ENCODE peak calls at places on chromosome 20, in seven cellular contexts. One of them, this sample, is unnamed. For H4K20me1, the result is how much of the 10 kb centered on the place peaks cover.

GRCh38 chr20:49593441-49594142 is 25.7 kb upstream of the PTGIS start:
- DNase-seq in OCI-LY7: no peak
- DNase-seq in PC-3: peak
- DNase-seq in DND-41: peak
- DNase-seq in SK-N-SH: no peak
- DNase-seq in GM23338: no peak
- DNase-seq in HepG2: no peak
- DNase-seq in this sample: no peak

GRCh38 chr20:24584538-24585356 is 115.3 kb downstream of the SYNDIG1 start:
- DNase-seq in OCI-LY7: peak
- DNase-seq in HepG2: no peak
- DNase-seq in GM23338: no peak
- DNase-seq in SK-N-SH: no peak
- DNase-seq in DND-41: no peak
- DNase-seq in PC-3: peak
- DNase-seq in this sample: peak

GRCh38 chr20:53195882-53196610 is 223.9 kb downstream of the TSHZ2 start:
- DNase-seq in OCI-LY7: peak
- DNase-seq in SK-N-SH: no peak
- DNase-seq in GM23338: no peak
- DNase-seq in DND-41: no peak
- DNase-seq in HepG2: no peak
- DNase-seq in PC-3: no peak
- DNase-seq in this sample: peak

GRCh38 chr20:5862703-5863039 is 87.7 kb downstream of the TRMT6 start:
- DNase-seq in HepG2: no peak
- DNase-seq in SK-N-SH: no peak
- DNase-seq in PC-3: no peak
- DNase-seq in DND-41: no peak
- DNase-seq in OCI-LY7: no peak
- DNase-seq in GM23338: no peak
- DNase-seq in this sample: no peak

GRCh38 chr20:33679758-33680485 is 5.7 kb upstream of the NECAB3 start:
- DNase-seq in HepG2: no peak
- DNase-seq in GM23338: no peak
- DNase-seq in OCI-LY7: peak
- DNase-seq in PC-3: no peak
- DNase-seq in DND-41: no peak
- DNase-seq in SK-N-SH: no peak
- DNase-seq in this sample: peak

GRCh38 chr20:63977392-63978276 is 1.8 kb downstream of the SAMD10 start:
- DNase-seq in PC-3: peak
- DNase-seq in OCI-LY7: no peak
- DNase-seq in DND-41: no peak
- DNase-seq in SK-N-SH: no peak
- DNase-seq in GM23338: no peak
- DNase-seq in HepG2: peak
- DNase-seq in this sample: no peak

GRCh38 chr20:58179432-58180099 is 48.9 kb downstream of the ANKRD60 start:
- DNase-seq in PC-3: peak
- DNase-seq in SK-N-SH: peak
- DNase-seq in OCI-LY7: peak
- DNase-seq in HepG2: peak
- DNase-seq in DND-41: peak
- DNase-seq in GM23338: peak
- DNase-seq in this sample: peak

GRCh38 chr20:55253765-55254164 is 751.6 kb downstream of the CBLN4 start:
- DNase-seq in PC-3: no peak
- DNase-seq in HepG2: no peak
- DNase-seq in SK-N-SH: no peak
- DNase-seq in GM23338: no peak
- DNase-seq in OCI-LY7: no peak
- DNase-seq in DND-41: no peak
- DNase-seq in this sample: no peak

GRCh38 chr20:387520-387919 is 7.0 kb downstream of the TRIB3 start:
- DNase-seq in GM23338: no peak
- DNase-seq in SK-N-SH: no peak
- DNase-seq in DND-41: no peak
- DNase-seq in PC-3: no peak
- DNase-seq in HepG2: no peak
- DNase-seq in OCI-LY7: no peak
- DNase-seq in this sample: no peak

GRCh38 chr20:389220-389619 is 8.7 kb downstream of the TRIB3 start:
- DNase-seq in DND-41: no peak
- DNase-seq in OCI-LY7: no peak
- DNase-seq in GM23338: no peak
- DNase-seq in SK-N-SH: no peak
- DNase-seq in PC-3: no peak
- DNase-seq in HepG2: no peak
- DNase-seq in this sample: no peak

GRCh38 chr20:385448-385847 is 4.9 kb downstream of the TRIB3 start:
- DNase-seq in PC-3: no peak
- DNase-seq in HepG2: no peak
- DNase-seq in DND-41: no peak
- DNase-seq in OCI-LY7: no peak
- DNase-seq in GM23338: no peak
- DNase-seq in SK-N-SH: no peak
- DNase-seq in this sample: no peak

GRCh38 chr20:391041-391711 is 10.6 kb downstream of the TRIB3 start:
- DNase-seq in DND-41: no peak
- DNase-seq in GM23338: no peak
- DNase-seq in PC-3: no peak
- DNase-seq in SK-N-SH: no peak
- DNase-seq in OCI-LY7: no peak
- DNase-seq in HepG2: no peak
- DNase-seq in this sample: no peak

DNA sequence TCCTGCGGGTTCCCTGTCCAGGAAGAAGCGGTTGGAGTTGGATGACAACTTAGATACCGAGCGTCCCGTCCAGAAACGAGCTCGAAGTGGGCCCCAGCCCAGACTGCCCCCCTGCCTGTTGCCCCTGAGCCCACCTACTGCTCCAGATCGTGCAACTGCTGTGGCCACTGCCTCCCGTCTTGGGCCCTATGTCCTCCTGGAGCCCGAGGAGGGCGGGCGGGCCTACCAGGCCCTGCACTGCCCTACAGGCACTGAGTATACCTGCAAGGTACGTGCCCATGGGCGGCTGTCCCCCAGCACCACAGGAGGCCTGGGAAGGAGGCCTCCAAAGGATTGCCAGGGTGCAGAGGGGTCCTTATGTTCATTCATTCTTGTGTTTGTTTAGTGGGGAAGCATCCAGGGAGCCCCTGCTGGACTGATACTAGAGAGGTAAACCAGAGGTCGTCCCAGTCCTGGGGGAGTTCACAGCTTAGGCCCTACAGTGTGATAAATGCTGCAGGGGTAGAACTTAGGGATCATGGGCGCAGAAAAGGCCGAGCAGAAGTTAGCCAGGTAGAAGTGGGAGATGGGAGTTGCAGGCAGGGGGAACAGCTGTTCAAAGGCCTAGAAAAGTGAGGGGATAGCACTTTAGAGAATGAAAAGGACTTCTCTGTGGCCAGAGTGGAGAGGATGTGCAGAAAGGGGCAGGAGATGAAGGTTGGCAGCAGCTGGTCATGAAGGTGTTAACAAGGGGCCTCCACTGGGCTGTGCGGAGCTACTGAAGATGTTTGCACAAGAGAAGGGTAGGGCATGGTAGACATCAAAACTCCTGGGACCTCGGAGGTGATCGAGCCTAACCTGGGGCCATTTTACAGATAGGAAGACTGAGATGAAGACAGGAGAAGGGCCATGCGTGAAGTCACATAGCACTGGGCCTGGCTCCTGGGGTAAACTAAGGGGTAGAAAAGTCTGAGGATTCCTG is 7.8 kb downstream of the TRIB3 start:
- DNase-seq in SK-N-SH: no peak
- DNase-seq in GM23338: no peak
- DNase-seq in PC-3: no peak
- DNase-seq in HepG2: no peak
- DNase-seq in DND-41: no peak
- DNase-seq in OCI-LY7: no peak
- DNase-seq in this sample: no peak
- H4K20me1 ChIP-seq in SK-N-SH: under half
- H4K20me1 ChIP-seq in GM23338: under half
- H4K20me1 ChIP-seq in PC-3: under half
- H4K20me1 ChIP-seq in HepG2: under half
- H4K20me1 ChIP-seq in DND-41: under half
- H4K20me1 ChIP-seq in OCI-LY7: under half
- H4K20me1 ChIP-seq in this sample: under half

DNA sequence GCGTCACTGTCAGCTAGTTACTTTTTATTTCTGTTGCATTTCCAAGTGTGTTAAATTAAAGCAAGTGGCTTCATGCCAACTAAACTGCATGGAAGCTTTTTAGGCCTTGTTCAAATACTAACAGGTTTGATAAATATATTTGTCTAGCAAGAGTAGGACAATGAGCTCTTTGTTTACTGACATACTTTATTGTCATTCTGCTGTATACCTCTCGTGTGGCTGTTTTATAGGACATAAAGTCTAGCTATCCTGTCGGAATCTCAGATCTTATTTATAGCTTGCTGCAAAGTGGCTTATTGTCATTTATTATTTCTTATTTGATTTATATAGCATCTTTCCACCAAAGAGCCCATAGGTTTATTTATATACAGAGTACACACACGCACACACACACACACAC is 711.1 kb downstream of the KIF16B start:
- DNase-seq in PC-3: peak
- DNase-seq in DND-41: no peak
- DNase-seq in GM23338: no peak
- DNase-seq in SK-N-SH: no peak
- DNase-seq in OCI-LY7: no peak
- DNase-seq in HepG2: no peak
- DNase-seq in this sample: no peak
- H2AFZ ChIP-seq in PC-3: no peak
- H2AFZ ChIP-seq in DND-41: no peak
- H2AFZ ChIP-seq in GM23338: no peak
- H2AFZ ChIP-seq in SK-N-SH: no peak
- H2AFZ ChIP-seq in OCI-LY7: peak
- H2AFZ ChIP-seq in HepG2: no peak
- H2AFZ ChIP-seq in this sample: no peak

DNA sequence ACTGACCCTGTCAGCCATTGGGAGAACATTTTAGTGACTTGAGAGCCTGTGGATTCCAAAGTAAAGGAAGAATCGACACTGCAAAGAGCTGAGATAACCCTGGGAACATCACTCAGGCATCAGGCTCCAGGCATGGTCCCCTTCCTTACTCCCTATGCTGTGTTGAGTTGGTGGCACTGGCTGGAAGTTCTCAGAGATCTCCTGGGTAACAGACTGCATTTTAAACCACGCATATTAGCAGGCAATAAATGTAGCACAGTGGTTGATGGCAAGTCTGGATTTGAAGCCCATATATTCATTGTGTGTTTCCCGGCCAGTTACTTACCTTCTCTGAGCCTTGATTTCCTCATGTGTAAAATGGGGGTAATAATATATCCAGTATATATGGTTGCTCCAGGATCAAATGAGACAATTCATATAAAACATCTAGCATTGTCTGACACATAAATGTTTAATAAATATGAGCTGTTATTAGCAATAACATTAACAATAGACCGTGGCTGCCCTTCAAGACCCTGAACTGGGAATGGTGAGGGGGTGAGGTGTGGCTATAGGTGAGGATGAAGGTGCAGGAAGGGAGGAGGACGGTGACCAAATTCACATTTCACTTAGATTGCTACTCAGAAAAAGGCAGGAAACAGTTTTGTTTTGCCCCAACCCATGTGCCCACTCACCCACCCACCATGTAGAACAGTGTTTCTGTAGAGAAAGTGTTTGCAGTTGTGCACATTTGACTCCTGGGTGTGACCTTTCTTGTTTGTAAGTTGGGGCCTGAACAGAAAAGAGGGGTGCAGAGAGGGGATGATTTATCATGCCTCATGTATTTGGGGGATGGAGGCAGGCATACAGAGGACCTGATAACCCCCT is 2.1 kb downstream of the PLCG1 start:
- DNase-seq in PC-3: no peak
- DNase-seq in HepG2: no peak
- DNase-seq in SK-N-SH: no peak
- DNase-seq in GM23338: no peak
- DNase-seq in OCI-LY7: no peak
- DNase-seq in DND-41: no peak
- DNase-seq in this sample: no peak
- H4K20me1 ChIP-seq in PC-3: under half
- H4K20me1 ChIP-seq in HepG2: under half
- H4K20me1 ChIP-seq in SK-N-SH: half or more
- H4K20me1 ChIP-seq in GM23338: under half
- H4K20me1 ChIP-seq in OCI-LY7: under half
- H4K20me1 ChIP-seq in DND-41: half or more
- H4K20me1 ChIP-seq in this sample: under half

GRCh38 chr20:3281437-3281836 is 42.4 kb upstream of the SLC4A11 start:
- DNase-seq in HepG2: no peak
- DNase-seq in GM23338: no peak
- DNase-seq in OCI-LY7: no peak
- DNase-seq in PC-3: peak
- DNase-seq in SK-N-SH: no peak
- DNase-seq in DND-41: no peak
- DNase-seq in this sample: no peak

GRCh38 chr20:3276400-3277015 is 37.5 kb upstream of the SLC4A11 start:
- DNase-seq in GM23338: peak
- DNase-seq in HepG2: peak
- DNase-seq in SK-N-SH: no peak
- DNase-seq in DND-41: no peak
- DNase-seq in PC-3: peak
- DNase-seq in OCI-LY7: peak
- DNase-seq in this sample: peak

GRCh38 chr20:3275966-3276365 is 37.0 kb upstream of the SLC4A11 start:
- DNase-seq in SK-N-SH: no peak
- DNase-seq in HepG2: no peak
- DNase-seq in GM23338: no peak
- DNase-seq in OCI-LY7: no peak
- DNase-seq in DND-41: no peak
- DNase-seq in PC-3: no peak
- DNase-seq in this sample: no peak

GRCh38 chr20:3275064-3275935 is 36.3 kb upstream of the SLC4A11 start:
- DNase-seq in DND-41: no peak
- DNase-seq in OCI-LY7: no peak
- DNase-seq in GM23338: no peak
- DNase-seq in PC-3: no peak
- DNase-seq in HepG2: no peak
- DNase-seq in SK-N-SH: no peak
- DNase-seq in this sample: no peak

DNA sequence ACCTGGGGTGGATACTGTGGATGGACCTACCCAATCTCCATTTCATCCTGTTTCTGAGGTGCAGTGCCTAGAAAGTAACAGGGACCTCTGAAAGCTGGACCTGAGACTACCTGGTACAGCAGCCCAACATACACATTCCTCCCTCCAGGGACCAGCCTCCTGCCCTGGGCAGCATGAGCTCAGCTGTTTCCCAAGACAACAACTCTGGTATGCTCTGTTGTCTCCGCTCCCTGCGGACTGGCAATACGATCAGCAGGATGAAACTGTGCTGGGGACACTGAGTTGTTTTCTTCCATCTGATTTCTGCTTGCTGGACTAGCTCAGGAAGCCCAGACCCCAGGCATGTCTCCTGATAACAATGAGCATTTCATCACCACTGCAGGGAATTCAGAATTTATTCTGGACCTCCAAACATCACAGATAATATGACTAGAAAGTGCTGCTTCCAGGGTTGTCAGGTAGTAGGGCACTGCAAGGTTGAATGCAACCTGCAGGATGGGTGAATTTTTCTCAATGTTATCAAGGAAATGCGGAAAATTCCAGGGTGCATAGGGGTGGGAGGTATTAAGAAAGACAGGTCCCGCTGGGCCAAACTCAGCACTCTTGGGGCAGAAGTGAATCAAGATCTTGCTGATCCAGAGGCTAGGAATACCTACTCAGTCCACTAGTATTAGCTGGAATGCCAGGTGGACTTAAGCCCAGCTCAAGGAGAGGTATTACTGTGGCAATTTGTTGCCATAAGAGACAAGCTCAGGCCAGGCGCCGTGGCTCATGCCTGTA is 38.9 kb upstream of the SLC4A11 start:
- DNase-seq in DND-41: no peak
- DNase-seq in HepG2: no peak
- DNase-seq in GM23338: peak
- DNase-seq in OCI-LY7: no peak
- DNase-seq in SK-N-SH: no peak
- DNase-seq in PC-3: no peak
- DNase-seq in this sample: no peak
- H2AFZ ChIP-seq in DND-41: no peak
- H2AFZ ChIP-seq in HepG2: no peak
- H2AFZ ChIP-seq in GM23338: no peak
- H2AFZ ChIP-seq in OCI-LY7: no peak
- H2AFZ ChIP-seq in SK-N-SH: no peak
- H2AFZ ChIP-seq in PC-3: no peak
- H2AFZ ChIP-seq in this sample: no peak